ENCODE peak calls at places on chromosome 1, in seven cellular contexts. One of them, this sample, is unnamed.

GRCh38 chr1:39692152-39693064 is 1.2 kb upstream of the HPCAL4 start:
- DNase-seq in foreskin fibroblast: peak
- DNase-seq in stomach: peak
- DNase-seq in neural crest cell: no peak
- DNase-seq in dorsolateral prefrontal cortex: no peak
- DNase-seq in HFF-Myc: no peak
- DNase-seq in NB4: no peak
- DNase-seq in this sample: no peak

GRCh38 chr1:219441884-219442283 is 171.0 kb downstream of the ZC3H11B start:
- DNase-seq in NB4: no peak
- DNase-seq in HFF-Myc: no peak
- DNase-seq in stomach: no peak
- DNase-seq in dorsolateral prefrontal cortex: no peak
- DNase-seq in foreskin fibroblast: no peak
- DNase-seq in neural crest cell: no peak
- DNase-seq in this sample: no peak

GRCh38 chr1:210607361-210607760 is 278.7 kb downstream of the HHAT start:
- DNase-seq in stomach: no peak
- DNase-seq in NB4: no peak
- DNase-seq in foreskin fibroblast: no peak
- DNase-seq in neural crest cell: no peak
- DNase-seq in HFF-Myc: no peak
- DNase-seq in dorsolateral prefrontal cortex: no peak
- DNase-seq in this sample: no peak

GRCh38 chr1:218521414-218522169 is 176.5 kb downstream of the TGFB2 start:
- DNase-seq in dorsolateral prefrontal cortex: peak
- DNase-seq in stomach: peak
- DNase-seq in HFF-Myc: peak
- DNase-seq in neural crest cell: peak
- DNase-seq in NB4: peak
- DNase-seq in foreskin fibroblast: peak
- DNase-seq in this sample: peak

GRCh38 chr1:43143441-43143888 is 28.6 kb downstream of the EBNA1BP2 start:
- DNase-seq in foreskin fibroblast: no peak
- DNase-seq in NB4: peak
- DNase-seq in stomach: no peak
- DNase-seq in HFF-Myc: no peak
- DNase-seq in neural crest cell: no peak
- DNase-seq in dorsolateral prefrontal cortex: no peak
- DNase-seq in this sample: no peak

GRCh38 chr1:92848201-92848600 is 16.4 kb downstream of the RPL5 start:
- DNase-seq in stomach: peak
- DNase-seq in foreskin fibroblast: no peak
- DNase-seq in dorsolateral prefrontal cortex: no peak
- DNase-seq in NB4: no peak
- DNase-seq in HFF-Myc: no peak
- DNase-seq in neural crest cell: no peak
- DNase-seq in this sample: no peak

GRCh38 chr1:223543559-223543958 is 121.9 kb downstream of the CAPN8 start:
- DNase-seq in stomach: no peak
- DNase-seq in neural crest cell: no peak
- DNase-seq in HFF-Myc: no peak
- DNase-seq in foreskin fibroblast: peak
- DNase-seq in NB4: no peak
- DNase-seq in dorsolateral prefrontal cortex: no peak
- DNase-seq in this sample: no peak

GRCh38 chr1:228732426-228732825 is 2.9 kb upstream of the RHOU start:
- DNase-seq in foreskin fibroblast: no peak
- DNase-seq in dorsolateral prefrontal cortex: no peak
- DNase-seq in NB4: no peak
- DNase-seq in stomach: no peak
- DNase-seq in HFF-Myc: no peak
- DNase-seq in neural crest cell: no peak
- DNase-seq in this sample: no peak

GRCh38 chr1:11929849-11930248 is 3.6 kb upstream of the KIAA2013 start:
- DNase-seq in dorsolateral prefrontal cortex: peak
- DNase-seq in foreskin fibroblast: peak
- DNase-seq in NB4: peak
- DNase-seq in neural crest cell: no peak
- DNase-seq in HFF-Myc: peak
- DNase-seq in stomach: peak
- DNase-seq in this sample: peak

GRCh38 chr1:114688526-114688925 is 6.8 kb downstream of the AMPD1 start:
- DNase-seq in foreskin fibroblast: no peak
- DNase-seq in HFF-Myc: no peak
- DNase-seq in NB4: no peak
- DNase-seq in dorsolateral prefrontal cortex: no peak
- DNase-seq in stomach: no peak
- DNase-seq in neural crest cell: no peak
- DNase-seq in this sample: no peak

GRCh38 chr1:36198641-36199040 is 25.6 kb upstream of the THRAP3 start:
- DNase-seq in stomach: no peak
- DNase-seq in HFF-Myc: no peak
- DNase-seq in dorsolateral prefrontal cortex: no peak
- DNase-seq in foreskin fibroblast: no peak
- DNase-seq in neural crest cell: no peak
- DNase-seq in NB4: no peak
- DNase-seq in this sample: no peak

GRCh38 chr1:19735419-19736127 is 64.1 kb downstream of the TMCO4 start:
- DNase-seq in NB4: no peak
- DNase-seq in stomach: no peak
- DNase-seq in neural crest cell: no peak
- DNase-seq in foreskin fibroblast: peak
- DNase-seq in HFF-Myc: peak
- DNase-seq in dorsolateral prefrontal cortex: no peak
- DNase-seq in this sample: no peak

GRCh38 chr1:1842360-1843146 is 48.3 kb downstream of the GNB1 start:
- DNase-seq in HFF-Myc: no peak
- DNase-seq in dorsolateral prefrontal cortex: peak
- DNase-seq in NB4: no peak
- DNase-seq in neural crest cell: no peak
- DNase-seq in foreskin fibroblast: no peak
- DNase-seq in stomach: peak
- DNase-seq in this sample: no peak

GRCh38 chr1:147247656-147248238 is 5.3 kb downstream of the CHD1L start:
- DNase-seq in stomach: no peak
- DNase-seq in HFF-Myc: no peak
- DNase-seq in dorsolateral prefrontal cortex: no peak
- DNase-seq in foreskin fibroblast: no peak
- DNase-seq in NB4: no peak
- DNase-seq in neural crest cell: no peak
- DNase-seq in this sample: no peak

GRCh38 chr1:64476251-64476952 is 6.5 kb downstream of the CACHD1 start:
- DNase-seq in neural crest cell: no peak
- DNase-seq in dorsolateral prefrontal cortex: no peak
- DNase-seq in HFF-Myc: no peak
- DNase-seq in stomach: no peak
- DNase-seq in foreskin fibroblast: peak
- DNase-seq in NB4: no peak
- DNase-seq in this sample: no peak

GRCh38 chr1:213871179-213871578 is 116.6 kb upstream of the PROX1 start:
- DNase-seq in stomach: no peak
- DNase-seq in dorsolateral prefrontal cortex: no peak
- DNase-seq in neural crest cell: no peak
- DNase-seq in foreskin fibroblast: no peak
- DNase-seq in HFF-Myc: no peak
- DNase-seq in NB4: no peak
- DNase-seq in this sample: no peak

GRCh38 chr1:25912076-25912831 is 6.0 kb upstream of the STMN1 start:
- DNase-seq in foreskin fibroblast: peak
- DNase-seq in NB4: no peak
- DNase-seq in stomach: no peak
- DNase-seq in dorsolateral prefrontal cortex: no peak
- DNase-seq in neural crest cell: no peak
- DNase-seq in HFF-Myc: no peak
- DNase-seq in this sample: no peak

GRCh38 chr1:50060279-50060678 is 36.5 kb upstream of the AGBL4 start:
- DNase-seq in neural crest cell: no peak
- DNase-seq in foreskin fibroblast: peak
- DNase-seq in NB4: no peak
- DNase-seq in dorsolateral prefrontal cortex: no peak
- DNase-seq in HFF-Myc: no peak
- DNase-seq in stomach: no peak
- DNase-seq in this sample: no peak

GRCh38 chr1:11882814-11883538 is 24.2 kb upstream of the NPPB start:
- DNase-seq in NB4: peak
- DNase-seq in stomach: peak
- DNase-seq in dorsolateral prefrontal cortex: no peak
- DNase-seq in neural crest cell: no peak
- DNase-seq in HFF-Myc: no peak
- DNase-seq in foreskin fibroblast: no peak
- DNase-seq in this sample: no peak

DNA sequence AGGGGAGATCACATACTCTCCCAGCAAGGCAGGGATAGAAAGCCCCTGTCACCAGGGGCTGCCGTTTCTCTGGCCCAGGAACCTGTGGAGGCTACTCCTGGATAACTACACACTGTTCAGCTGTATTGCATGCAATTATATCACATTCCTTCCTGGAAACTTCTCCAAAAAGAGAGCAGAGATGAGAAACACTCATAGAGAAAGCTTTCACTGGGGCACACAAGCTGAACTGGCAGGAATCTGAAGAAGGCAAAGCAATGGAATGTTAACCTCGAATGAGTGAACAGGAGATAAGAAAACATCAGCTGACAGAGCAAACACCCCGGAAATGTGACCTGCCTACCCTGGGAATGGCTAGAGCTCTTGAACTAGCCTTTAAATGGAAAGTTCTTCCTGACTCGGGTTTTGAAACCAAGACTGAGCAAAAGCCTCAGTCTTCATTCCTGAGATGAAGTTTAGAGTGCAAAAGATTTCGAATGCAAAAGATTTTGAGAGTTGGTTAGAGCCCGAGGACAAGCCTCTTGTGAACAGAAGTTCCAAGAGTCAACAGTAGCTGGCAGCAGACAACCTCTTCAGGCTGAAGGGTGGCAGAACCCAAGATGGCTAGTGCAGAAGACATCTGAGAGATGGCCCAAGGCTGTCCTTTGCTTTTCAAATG is 32.3 kb downstream of the CCN1 start:
- DNase-seq in HFF-Myc: no peak
- DNase-seq in neural crest cell: no peak
- DNase-seq in stomach: no peak
- DNase-seq in NB4: peak
- DNase-seq in foreskin fibroblast: peak
- DNase-seq in dorsolateral prefrontal cortex: no peak
- DNase-seq in this sample: no peak
- TF ChIP-seq CTCF in HFF-Myc: peak
- TF ChIP-seq CTCF in neural crest cell: peak
- TF ChIP-seq CTCF in stomach: peak
- TF ChIP-seq CTCF in NB4: peak
- TF ChIP-seq CTCF in foreskin fibroblast: peak
- TF ChIP-seq CTCF in dorsolateral prefrontal cortex: no peak
- TF ChIP-seq CTCF in this sample: peak

DNA sequence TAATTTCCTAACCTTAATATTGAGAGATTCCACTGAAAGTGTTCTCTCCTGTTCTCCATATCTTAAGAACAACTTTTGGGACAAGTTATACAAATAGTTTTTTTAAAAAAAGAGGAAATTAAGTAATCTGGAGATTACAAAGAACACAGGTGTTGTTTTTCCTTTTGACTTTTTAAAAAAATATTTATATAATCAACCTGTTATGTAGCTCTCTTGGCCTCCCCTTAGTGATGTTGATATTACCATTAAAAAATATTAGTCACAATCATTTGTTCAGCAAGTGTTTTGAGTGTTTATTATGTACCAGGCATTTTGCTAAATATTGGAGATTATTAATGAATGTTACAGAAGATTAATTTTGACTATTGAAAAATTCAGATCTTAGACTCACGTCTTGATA is 8.1 kb downstream of the MAN1A2 start:
- DNase-seq in stomach: no peak
- DNase-seq in neural crest cell: no peak
- DNase-seq in dorsolateral prefrontal cortex: no peak
- DNase-seq in foreskin fibroblast: no peak
- DNase-seq in HFF-Myc: no peak
- DNase-seq in NB4: no peak
- DNase-seq in this sample: no peak
- TF ChIP-seq CTCF in stomach: no peak
- TF ChIP-seq CTCF in neural crest cell: no peak
- TF ChIP-seq CTCF in dorsolateral prefrontal cortex: no peak
- TF ChIP-seq CTCF in foreskin fibroblast: no peak
- TF ChIP-seq CTCF in HFF-Myc: no peak
- TF ChIP-seq CTCF in NB4: no peak
- TF ChIP-seq CTCF in this sample: no peak

GRCh38 chr1:41413748-41414281 is 52.6 kb downstream of the FOXO6 start:
- DNase-seq in HFF-Myc: no peak
- DNase-seq in foreskin fibroblast: no peak
- DNase-seq in stomach: no peak
- DNase-seq in NB4: no peak
- DNase-seq in dorsolateral prefrontal cortex: no peak
- DNase-seq in neural crest cell: no peak
- DNase-seq in this sample: no peak
- TF ChIP-seq CTCF in HFF-Myc: no peak
- TF ChIP-seq CTCF in foreskin fibroblast: no peak
- TF ChIP-seq CTCF in stomach: no peak
- TF ChIP-seq CTCF in NB4: no peak
- TF ChIP-seq CTCF in dorsolateral prefrontal cortex: no peak
- TF ChIP-seq CTCF in neural crest cell: no peak
- TF ChIP-seq CTCF in this sample: no peak

GRCh38 chr1:9859252-9860014 is 35.7 kb upstream of the CLSTN1 start:
- DNase-seq in dorsolateral prefrontal cortex: no peak
- DNase-seq in NB4: peak
- DNase-seq in foreskin fibroblast: no peak
- DNase-seq in HFF-Myc: no peak
- DNase-seq in stomach: no peak
- DNase-seq in neural crest cell: no peak
- DNase-seq in this sample: no peak

GRCh38 chr1:9860887-9861286 is 37.1 kb upstream of the CLSTN1 start:
- DNase-seq in neural crest cell: no peak
- DNase-seq in dorsolateral prefrontal cortex: no peak
- DNase-seq in HFF-Myc: no peak
- DNase-seq in foreskin fibroblast: no peak
- DNase-seq in NB4: no peak
- DNase-seq in stomach: no peak
- DNase-seq in this sample: no peak

GRCh38 chr1:9858293-9859035 is 34.7 kb upstream of the CLSTN1 start:
- DNase-seq in neural crest cell: no peak
- DNase-seq in foreskin fibroblast: no peak
- DNase-seq in dorsolateral prefrontal cortex: no peak
- DNase-seq in stomach: no peak
- DNase-seq in HFF-Myc: no peak
- DNase-seq in NB4: no peak
- DNase-seq in this sample: no peak

GRCh38 chr1:9863371-9863770 is 39.6 kb upstream of the CLSTN1 start:
- DNase-seq in NB4: no peak
- DNase-seq in foreskin fibroblast: no peak
- DNase-seq in stomach: no peak
- DNase-seq in neural crest cell: no peak
- DNase-seq in HFF-Myc: no peak
- DNase-seq in dorsolateral prefrontal cortex: no peak
- DNase-seq in this sample: no peak

DNA sequence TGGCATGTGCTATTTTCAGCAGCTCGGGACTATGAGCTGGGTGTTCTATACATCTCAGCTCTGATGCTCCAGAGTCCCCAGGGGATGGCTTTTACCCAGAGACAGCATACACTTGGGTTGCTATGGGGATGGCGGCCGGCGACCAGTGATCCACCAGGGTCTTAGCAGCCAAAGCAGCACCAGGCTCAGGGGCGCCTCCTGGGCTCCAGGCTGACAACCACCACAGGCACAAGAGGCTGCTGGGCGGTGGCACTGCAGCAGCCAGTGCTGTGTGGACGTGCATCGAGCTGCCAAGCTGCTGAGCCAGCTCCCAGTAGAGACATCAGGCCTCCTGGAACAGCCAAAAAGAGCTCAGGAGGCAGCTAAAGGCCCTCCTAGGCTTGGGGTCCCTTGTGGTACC is 37.6 kb upstream of the CLSTN1 start:
- DNase-seq in dorsolateral prefrontal cortex: no peak
- DNase-seq in stomach: no peak
- DNase-seq in NB4: peak
- DNase-seq in HFF-Myc: no peak
- DNase-seq in neural crest cell: no peak
- DNase-seq in foreskin fibroblast: no peak
- DNase-seq in this sample: no peak
- TF ChIP-seq CTCF in dorsolateral prefrontal cortex: no peak
- TF ChIP-seq CTCF in stomach: no peak
- TF ChIP-seq CTCF in NB4: no peak
- TF ChIP-seq CTCF in HFF-Myc: no peak
- TF ChIP-seq CTCF in neural crest cell: no peak
- TF ChIP-seq CTCF in foreskin fibroblast: no peak
- TF ChIP-seq CTCF in this sample: no peak